ENCODE peak calls at places on chromosomes 4 and X, in seven cellular contexts. U is NCI-H69, Y is ascending aorta, P is dermis microvascular lymphatic vessel endothelial cell, Z is T-helper 2 cell, J is pons, T is fibroblast of lung. F is an unnamed sample.

GRCh38 chr4:80646061-80646460 is 310.5 kb downstream of the CFAP299 start:
- DNase-seq in U (no peak), Y (no peak), P (no peak), Z (no peak), J (no peak), T (no peak), F (peak)

GRCh38 chr4:83217721-83218522 is 66.7 kb downstream of the COQ2 start:
- DNase-seq in U (peak), Y (no peak), P (no peak), Z (peak), J (peak), T (no peak), F (no peak)

GRCh38 chr4:168449740-168450442 is 30.4 kb downstream of the DDX60L start:
- DNase-seq in U (no peak), Y (no peak), P (no peak), Z (no peak), J (no peak), T (peak), F (no peak)

GRCh38 chr4:729336-730315 is 24.0 kb downstream of the PCGF3 start:
- DNase-seq in U (no peak), Y (no peak), P (no peak), Z (no peak), J (no peak), T (no peak), F (no peak)

GRCh38 chr4:120841580-120841979 is 80.9 kb downstream of the PRDM5 start:
- DNase-seq in U (no peak), Y (no peak), P (no peak), Z (no peak), J (no peak), T (peak), F (no peak)

GRCh38 chrX:97668126-97668525 is 784.4 kb downstream of the RPA4 start:
- DNase-seq in U (no peak), Y (no peak), P (no peak), Z (no peak), J (no peak), T (no peak), F (no peak)

GRCh38 chrX:155745792-155746191 is 133.0 kb upstream of the TMLHE start:
- DNase-seq in U (peak), Y (no peak), P (peak), Z (no peak), J (no peak), T (peak), F (no peak)

GRCh38 chr4:8182858-8183725 is 16.0 kb upstream of the SH3TC1 start:
- DNase-seq in U (peak), Y (no peak), P (no peak), Z (no peak), J (no peak), T (peak), F (peak)

GRCh38 chr4:52555356-52555716 is 103.8 kb downstream of the USP46 start:
- DNase-seq in U (no peak), Y (no peak), P (no peak), Z (no peak), J (no peak), T (no peak), F (no peak)

GRCh38 chr4:85734446-85734845 is 259.5 kb downstream of the ARHGAP24 start:
- DNase-seq in U (peak), Y (no peak), P (peak), Z (no peak), J (peak), T (peak), F (no peak)

GRCh38 chr4:75633846-75634245 is 3.5 kb upstream of the CDKL2 start:
- DNase-seq in U (no peak), Y (no peak), P (no peak), Z (no peak), J (no peak), T (peak), F (no peak)

GRCh38 chr4:181952478-181952877 is 290.7 kb upstream of the TENM3 start:
- DNase-seq in U (peak), Y (no peak), P (no peak), Z (no peak), J (no peak), T (peak), F (peak)

GRCh38 chr4:7654550-7655266 is 220.0 kb upstream of the PSAPL1 start:
- DNase-seq in U (no peak), Y (no peak), P (no peak), Z (no peak), J (no peak), T (no peak), F (no peak)

GRCh38 chr4:147590249-147590920 is 26.8 kb upstream of the TMEM184C start:
- DNase-seq in U (peak), Y (no peak), P (peak), Z (no peak), J (peak), T (peak), F (peak)

GRCh38 chr4:165627128-165627527 is 245.9 kb upstream of the TLL1 start:
- DNase-seq in U (no peak), Y (no peak), P (no peak), Z (no peak), J (no peak), T (no peak), F (no peak)

GRCh38 chr4:1623390-1623789 is 60.7 kb downstream of the FAM53A start:
- DNase-seq in U (no peak), Y (no peak), P (no peak), Z (no peak), J (no peak), T (no peak), F (no peak)

GRCh38 chr4:172055498-172055897 is 242.3 kb downstream of the GALNTL6 start:
- DNase-seq in U (no peak), Y (no peak), P (no peak), Z (no peak), J (no peak), T (no peak), F (no peak)

GRCh38 chr4:96992443-96992842 is 1150.8 kb downstream of the STPG2 start:
- DNase-seq in U (no peak), Y (no peak), P (no peak), Z (no peak), J (no peak), T (no peak), F (no peak)

GRCh38 chrX:38627683-38628082 is 66.3 kb downstream of the TSPAN7 start:
- DNase-seq in U (peak), Y (no peak), P (peak), Z (no peak), J (no peak), T (peak), F (no peak)

GRCh38 chr4:171891038-171891437 is 77.8 kb downstream of the GALNTL6 start:
- DNase-seq in U (no peak), Y (no peak), P (no peak), Z (no peak), J (no peak), T (no peak), F (no peak)

GRCh38 chr4:157076578-157076947 is 613 bp downstream of the GLRB start:
- DNase-seq in U (peak), Y (no peak), P (no peak), Z (no peak), J (no peak), T (no peak), F (no peak)

GRCh38 chr4:6573986-6574746 is 823 bp upstream of the MAN2B2 start:
- DNase-seq in U (peak), Y (no peak), P (no peak), Z (no peak), J (no peak), T (no peak), F (no peak)

GRCh38 chr4:126592088-126592487 is 1040.7 kb upstream of the INTU start:
- DNase-seq in U (peak), Y (no peak), P (no peak), Z (no peak), J (no peak), T (peak), F (no peak)

F was measured in AG08396.